ENCODE peak calls at places on chromosomes 4 and X, in seven cellular contexts. A is GM23248, U is brain microvascular endothelial cell, Q is Panc1, I is mammary epithelial cell, H is HepG2, F is stomach. X is an unnamed sample.

GRCh38 chrX:13463608-13464007 is 105.8 kb upstream of the EGFL6 start:
- DNase-seq in Q (no peak), H (no peak), I (peak; percentile 53), U (peak; percentile 80), A (peak; percentile 63), F (no peak), X (no peak)

GRCh38 chr4:80365928-80366327 is 30.4 kb downstream of the CFAP299 start:
- DNase-seq in A (peak; percentile 83), F (peak; percentile 54), U (peak; percentile 48), I (peak; percentile 64), H (peak; percentile 23), Q (no peak), X (peak; percentile 53)

GRCh38 chr4:90209922-90210321 is 82.7 kb downstream of the CCSER1 start:
- DNase-seq in U (no peak), Q (no peak), H (no peak), I (no peak), F (no peak), A (no peak), X (no peak)

GRCh38 chr4:173242466-173243250 is 74.0 kb downstream of the GALNT7 start:
- DNase-seq in F (no peak), U (no peak), Q (no peak), H (no peak), A (no peak), I (peak; percentile 19), X (no peak)

GRCh38 chr4:17335371-17335770 is 176.5 kb downstream of the QDPR start:
- DNase-seq in A (no peak), Q (no peak), H (no peak), F (no peak), I (no peak), U (no peak), X (no peak)

GRCh38 chr4:152115794-152116193 is 355.0 kb upstream of the GATB start:
- DNase-seq in Q (no peak), H (no peak), U (no peak), A (no peak), I (no peak), F (no peak), X (peak; percentile 37)

GRCh38 chr4:33160126-33160525 is 2440.0 kb downstream of the PCDH7 start:
- DNase-seq in H (no peak), I (no peak), Q (no peak), F (no peak), U (peak; percentile 5), A (peak; percentile 79), X (no peak)

GRCh38 chr4:86934147-86934771 is 552 bp upstream of the AFF1 start:
- DNase-seq in Q (no peak), F (no peak), I (no peak), U (no peak), A (peak; percentile 62), H (no peak), X (no peak)

GRCh38 chr4:1403177-1403583 is 3.1 kb downstream of the NKX1-1 start:
- DNase-seq in I (no peak), H (no peak), F (peak; percentile 18), U (no peak), A (no peak), Q (no peak), X (no peak)

GRCh38 chr4:925171-925570 is 6.9 kb downstream of the GAK start:
- DNase-seq in U (no peak), I (no peak), F (no peak), A (no peak), H (no peak), Q (no peak), X (no peak)

GRCh38 chrX:132118361-132118760 is 9.5 kb downstream of the FRMD7 start:
- DNase-seq in F (no peak), U (no peak), A (no peak), Q (no peak), H (no peak), I (no peak), X (no peak)

GRCh38 chrX:254630-255215 is 26.5 kb upstream of the PLCXD1 start:
- DNase-seq in F (peak; percentile 22), U (no peak), I (no peak), Q (no peak), A (no peak), H (no peak), X (no peak)

GRCh38 chr4:188092824-188093223 is 16.6 kb downstream of the TRIML2 start:
- DNase-seq in H (no peak), F (no peak), U (no peak), I (peak; percentile 32), Q (no peak), A (no peak), X (no peak)

GRCh38 chrX:44343412-44343942 is at the start of gene EFHC2:
- DNase-seq in A (peak; percentile 68), F (peak; percentile 34), U (peak; percentile 13), I (no peak), Q (no peak), H (no peak), X (peak; percentile 41)

GRCh38 chr4:155592568-155593343 is 73.9 kb upstream of the GUCY1A1 start:
- DNase-seq in H (no peak), I (no peak), U (no peak), F (no peak), Q (no peak), A (peak; percentile 56), X (no peak)
- H3K27ac ChIP-seq in H (no peak overlapping the region), I (no peak overlapping the region), U (no peak overlapping the region), F (peak overlapping the region; percentile 63), Q (no peak overlapping the region), A (no peak overlapping the region), X (no peak overlapping the region)

DNA sequence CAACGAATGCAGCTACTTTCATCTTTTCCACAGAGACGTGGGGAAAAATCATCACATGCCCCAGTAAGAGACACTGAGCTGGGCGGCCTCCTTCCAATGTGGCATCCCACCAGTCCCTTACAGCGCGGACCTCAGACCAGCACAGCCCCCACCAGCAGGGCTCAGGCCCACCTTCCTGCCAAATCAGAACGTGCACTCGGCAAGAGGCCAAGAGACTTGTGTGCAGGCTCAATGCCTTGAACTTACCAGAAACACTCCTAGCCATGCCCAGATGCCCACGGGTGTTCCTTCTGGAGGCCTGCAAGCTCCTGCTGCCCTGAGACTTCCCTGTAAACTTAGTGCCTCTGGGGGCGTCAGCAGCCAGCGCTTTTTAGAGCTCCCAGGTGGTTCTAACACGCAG is 31.2 kb downstream of the WDR1 start:
- DNase-seq in Q (no peak), A (no peak), F (no peak), H (no peak), I (no peak), U (no peak), X (no peak)
- H3K27ac ChIP-seq in Q (no peak overlapping the region), A (no peak overlapping the region), F (no peak overlapping the region), H (no peak overlapping the region), I (no peak overlapping the region), U (no peak overlapping the region), X (no peak overlapping the region)

GRCh38 chrX:133546441-133546840 is 131.2 kb upstream of the GPC4 start:
- DNase-seq in U (no peak), F (no peak), A (no peak), Q (no peak), H (no peak), I (no peak), X (no peak)

GRCh38 chrX:133543654-133544053 is 128.4 kb upstream of the GPC4 start:
- DNase-seq in A (no peak), I (peak; percentile 14), H (no peak), F (no peak), Q (no peak), U (no peak), X (no peak)

GRCh38 chrX:133544105-133544504 is 128.8 kb upstream of the GPC4 start:
- DNase-seq in A (peak; percentile 84), U (peak; percentile 24), Q (no peak), I (peak; percentile 78), H (peak; percentile 65), F (no peak), X (no peak)

GRCh38 chrX:133542476-133542875 is 127.2 kb upstream of the GPC4 start:
- DNase-seq in Q (no peak), I (no peak), F (no peak), U (no peak), H (no peak), A (peak; percentile 46), X (no peak)

DNA sequence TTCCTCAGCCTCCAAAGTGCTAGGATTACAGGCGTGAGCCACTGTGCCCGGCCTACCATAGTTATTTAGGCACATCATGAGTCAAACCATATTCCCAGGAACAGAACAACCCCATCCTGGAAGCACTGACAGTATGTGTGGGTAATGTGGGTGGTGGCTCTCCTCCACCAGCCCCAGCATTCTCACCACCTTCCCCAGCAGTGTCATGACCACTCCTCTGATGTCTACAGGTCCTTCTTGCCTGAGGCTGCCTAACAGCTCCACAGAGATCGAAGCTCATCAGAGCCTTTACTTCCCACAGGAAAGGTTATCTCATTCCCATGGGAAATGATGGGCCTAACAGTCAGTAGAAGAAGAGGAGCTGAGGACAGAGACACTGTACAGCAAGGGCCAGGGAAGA is 129.5 kb upstream of the GPC4 start:
- DNase-seq in F (no peak), H (no peak), U (no peak), A (no peak), I (no peak), Q (no peak), X (no peak)
- H3K27ac ChIP-seq in F (no peak overlapping the region), H (peak overlapping the region; percentile 77), U (no peak overlapping the region), A (peak overlapping the region; percentile 79), I (peak overlapping the region; percentile 68), Q (no peak overlapping the region), X (no peak overlapping the region)

GRCh38 chr4:82786004-82786400 is 12.6 kb downstream of the SCD5 start:
- DNase-seq in A (peak; percentile 40), H (no peak), F (no peak), Q (no peak), U (no peak), I (no peak), X (no peak)

GRCh38 chr4:82785248-82786003 is 13.2 kb downstream of the SCD5 start:
- DNase-seq in I (peak; percentile 91), A (peak; percentile 96), F (no peak), H (peak; percentile 14), Q (no peak), U (peak; percentile 94), X (no peak)

GRCh38 chr4:82782626-82783025 is 16.0 kb downstream of the SCD5 start:
- DNase-seq in H (no peak), Q (no peak), F (no peak), A (no peak), I (peak; percentile 37), U (no peak), X (no peak)

GRCh38 chr4:82786794-82787193 is 11.8 kb downstream of the SCD5 start:
- DNase-seq in U (no peak), H (no peak), Q (no peak), I (no peak), A (no peak), F (no peak), X (no peak)

GRCh38 chr4:82784615-82785247 is 13.9 kb downstream of the SCD5 start:
- DNase-seq in I (no peak), H (no peak), Q (no peak), A (peak; percentile 87), U (peak; percentile 84), F (no peak), X (no peak)
- H3K27ac ChIP-seq in I (peak overlapping the region; percentile 90), H (no peak overlapping the region), Q (no peak overlapping the region), A (peak overlapping the region; percentile 89), U (peak overlapping the region; percentile 90), F (no peak overlapping the region), X (no peak overlapping the region)

X was measured in CD4-positive, alpha-beta T cell.